ENCODE peak calls at places on chromosomes 6 and 20, in four cellular contexts. E is ovary, W is breast epithelium, Q is heart left ventricle. L is an unnamed sample.
A peak's percentile ranks its signal among the peaks of the same experiment; 100 is the strongest.

GRCh38 chr6:159490298-159490937 is 202.6 kb downstream of the SOD2 start:
- DNase-seq in E (no peak), W (no peak), Q (no peak), L (peak; percentile 67)

GRCh38 chr6:43267619-43268347 is 24.5 kb downstream of the TTBK1 start:
- DNase-seq in E (no peak), Q (no peak), W (no peak), L (no peak)

GRCh38 chr6:106927531-106928398 is 46.8 kb downstream of the CD24 start:
- DNase-seq in W (no peak), Q (peak; percentile 21), E (no peak), L (no peak)

GRCh38 chr6:165848099-165848461 is 185.0 kb upstream of the PDE10A start:
- DNase-seq in W (no peak), Q (no peak), E (no peak), L (no peak)

GRCh38 chr6:13908955-13909381 is 15.8 kb upstream of the RNF182 start:
- DNase-seq in E (peak; percentile 16), Q (peak; percentile 32), W (no peak), L (no peak)

GRCh38 chr6:16700202-16700997 is 60.9 kb downstream of the ATXN1 start:
- DNase-seq in E (no peak), Q (no peak), W (no peak), L (no peak)

GRCh38 chr6:169527306-169527705 is 174.5 kb downstream of the WDR27 start:
- DNase-seq in W (no peak), E (no peak), Q (no peak), L (no peak)

GRCh38 chr6:125066964-125067363 is 86.6 kb upstream of the TPD52L1 start:
- DNase-seq in W (no peak), Q (no peak), E (no peak), L (no peak)

GRCh38 chr6:144919573-144919972 is 634.4 kb downstream of the UTRN start:
- DNase-seq in W (no peak), E (no peak), Q (no peak), L (no peak)

GRCh38 chr6:6085928-6086668 is 79.4 kb upstream of the NRN1 start:
- DNase-seq in W (no peak), E (no peak), Q (no peak), L (no peak)

GRCh38 chr6:163626073-163626867 is 211.8 kb downstream of the QKI start:
- DNase-seq in W (no peak), E (no peak), Q (no peak), L (no peak)

GRCh38 chr20:24577271-24577909 is 108.0 kb downstream of the SYNDIG1 start:
- DNase-seq in E (no peak), W (no peak), Q (no peak), L (no peak)

GRCh38 chr20:46051556-46052323 is 22.7 kb downstream of the SLC12A5 start:
- DNase-seq in Q (no peak), W (no peak), E (no peak), L (no peak)

GRCh38 chr20:62977613-62978558 is 25.4 kb downstream of the SLC17A9 start:
- DNase-seq in Q (no peak), W (no peak), E (no peak), L (no peak)

GRCh38 chr6:83708970-83709747 is at the start of gene SNAP91:
- DNase-seq in E (peak; percentile 42), W (no peak), Q (no peak), L (no peak)

GRCh38 chr20:4230651-4231050 is 215.3 kb upstream of the RNF24 start:
- DNase-seq in W (no peak), Q (no peak), E (no peak), L (no peak)

GRCh38 chr6:104955927-104956662 is 812 bp upstream of the LIN28B start:
- DNase-seq in Q (no peak), W (no peak), E (no peak), L (no peak)

GRCh38 chr20:8856668-8857067 is 212.2 kb upstream of the PLCB4 start:
- DNase-seq in W (no peak), Q (no peak), E (no peak), L (no peak)

GRCh38 chr6:155635416-155635815 is 179.8 kb upstream of the NOX3 start:
- DNase-seq in Q (no peak), W (no peak), E (no peak), L (no peak)

GRCh38 chr20:36861875-36862801 is 13.8 kb upstream of the TLDC2 start:
- DNase-seq in E (peak; percentile 87), Q (peak; percentile 89), W (peak; percentile 95), L (peak; percentile 98)

GRCh38 chr20:24829649-24830370 is 119.3 kb upstream of the CST7 start:
- DNase-seq in E (no peak), W (no peak), Q (no peak), L (no peak)

GRCh38 chr6:101395345-101395744 is 1.8 kb downstream of the GRIK2 start:
- DNase-seq in W (no peak), Q (no peak), E (no peak), L (no peak)
- TF ChIP-seq CTCF in W (no peak), Q (peak; percentile 13), E (no peak), L (no peak)

GRCh38 chr6:35589201-35589739 is 76.6 kb upstream of the TULP1 start:
- DNase-seq in E (no peak), Q (no peak), W (no peak), L (no peak)
- TF ChIP-seq POLR2A in E (no peak), Q (no peak), W (no peak), L (no peak)

DNA sequence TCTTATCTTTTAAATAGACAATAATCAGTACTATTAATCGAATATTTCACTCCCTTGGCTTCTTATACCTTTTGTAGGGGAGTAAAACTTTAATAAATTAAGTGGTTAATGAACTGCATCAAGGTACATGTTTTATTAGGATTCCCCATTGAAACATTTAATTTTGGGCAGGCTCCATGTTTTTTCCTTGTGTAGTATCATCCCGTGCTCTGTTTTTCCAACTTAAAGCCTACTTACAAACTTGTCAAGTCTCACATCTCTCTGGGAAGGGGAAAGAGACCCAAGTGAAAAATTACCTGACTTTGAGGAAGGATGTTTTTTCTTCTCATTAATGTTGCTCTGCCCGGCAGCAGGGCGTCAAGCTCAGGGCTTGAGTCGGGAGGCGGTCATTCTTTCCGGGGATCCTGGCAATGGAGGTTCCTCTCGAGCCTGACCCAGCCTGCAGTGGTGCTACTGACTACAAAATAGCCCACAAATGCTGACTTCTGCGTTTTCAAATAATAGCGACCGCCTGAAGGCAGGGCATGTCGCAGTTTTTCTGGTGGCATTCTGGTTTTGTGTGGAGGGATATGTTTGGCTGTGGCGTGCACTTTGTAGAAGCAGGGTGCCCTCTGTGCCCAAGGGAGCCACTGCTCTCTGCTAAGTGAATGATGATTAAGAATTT is 2.4 kb downstream of the DSP start:
- DNase-seq in Q (no peak), E (no peak), W (no peak), L (no peak)
- H3K4me3 ChIP-seq in Q (peak overlapping the region; percentile 71), E (no peak overlapping the region), W (no peak overlapping the region), L (peak overlapping the region; percentile 28)

GRCh38 chr20:57061058-57061900 is 205.2 kb downstream of the BMP7 start:
- DNase-seq in E (no peak), W (no peak), Q (no peak), L (no peak)
- TF ChIP-seq CTCF in E (no peak), W (no peak), Q (no peak), L (no peak)

GRCh38 chr6:71665931-71666330 is 220.4 kb upstream of the RIMS1 start:
- DNase-seq in E (no peak), Q (no peak), W (no peak), L (no peak)
- TF ChIP-seq POLR2A in E (no peak), Q (no peak), W (no peak), L (no peak)

GRCh38 chr6:35048631-35049083 is 92.5 kb downstream of the TCP11 start:
- DNase-seq in W (no peak), Q (peak; percentile 65), E (peak; percentile 23), L (peak; percentile 57)

GRCh38 chr6:35049346-35049745 is 91.8 kb downstream of the TCP11 start:
- DNase-seq in E (no peak), W (no peak), Q (no peak), L (no peak)

GRCh38 chr6:35047265-35048011 is 93.7 kb downstream of the TCP11 start:
- DNase-seq in Q (no peak), W (no peak), E (no peak), L (no peak)

GRCh38 chr6:35046862-35047261 is 94.3 kb downstream of the TCP11 start:
- DNase-seq in W (no peak), Q (no peak), E (no peak), L (no peak)

DNA sequence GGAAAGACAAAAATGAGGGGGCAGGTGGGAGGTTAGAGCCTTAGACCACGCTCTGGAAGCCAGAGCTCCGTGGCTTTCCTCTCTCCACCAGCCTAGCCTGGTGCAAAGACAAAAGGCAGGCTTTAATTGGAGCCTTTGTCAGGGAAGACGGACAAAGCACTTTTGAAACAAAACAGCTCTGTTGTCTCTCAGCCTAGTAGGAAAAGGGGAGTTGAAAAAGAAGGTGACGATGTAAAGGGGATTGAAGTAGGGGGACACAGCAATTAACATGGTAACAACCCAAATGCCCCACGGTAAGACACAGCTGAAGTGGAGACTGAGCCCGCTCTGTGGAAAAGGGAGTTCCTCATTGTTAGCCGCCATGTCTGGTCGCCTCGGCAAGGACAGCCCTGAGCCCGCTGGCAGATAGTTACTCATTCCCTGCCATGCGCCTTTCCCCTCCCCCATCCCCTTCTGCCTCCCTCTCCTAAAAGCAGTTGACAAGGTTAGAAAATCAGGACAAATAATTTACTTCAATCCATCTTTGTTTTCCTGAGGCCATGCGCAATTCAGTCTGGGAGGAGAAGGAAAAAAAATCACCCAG is 93.0 kb downstream of the TCP11 start:
- DNase-seq in Q (no peak), W (no peak), E (no peak), L (peak; percentile 82)
- H3K4me3 ChIP-seq in Q (no peak overlapping the region), W (no peak overlapping the region), E (no peak overlapping the region), L (no peak overlapping the region)

L was measured in lower leg skin.